ENCODE peak calls at places on chromosomes 11 and 22, in five cellular contexts. G is neural progenitor cell, K is kidney, P is body of pancreas, I is cardiac muscle cell. R is an unnamed sample.

GRCh38 chr11:15806217-15806616 is 550.1 kb downstream of the SOX6 start:
- DNase-seq in I (no peak), P (no peak), K (no peak), G (no peak), R (no peak)

GRCh38 chr11:87300640-87301381 is 263.1 kb downstream of the TMEM135 start:
- DNase-seq in I (no peak), P (no peak), G (no peak), K (no peak), R (no peak)

GRCh38 chr22:47802446-47802845 is 1040.0 kb downstream of the TBC1D22A start:
- DNase-seq in P (no peak), G (no peak), I (no peak), K (no peak), R (peak; percentile 2)

GRCh38 chr11:110176366-110177056 is 83.3 kb downstream of the ZC3H12C start:
- DNase-seq in G (no peak), K (no peak), I (peak; percentile 80), P (no peak), R (no peak)

GRCh38 chr22:43996170-43996980 is 27.7 kb upstream of the PARVB start:
- DNase-seq in P (peak; percentile 32), K (peak; percentile 86), G (no peak), I (no peak), R (peak; percentile 71)

GRCh38 chr11:2331404-2331803 is 29.6 kb downstream of the TSPAN32 start:
- DNase-seq in I (no peak), K (no peak), P (no peak), G (no peak), R (no peak)

GRCh38 chr11:39772525-39773137 is 1686.8 kb downstream of the LRRC4C start:
- DNase-seq in I (no peak), G (no peak), P (peak; percentile 37), K (no peak), R (no peak)

GRCh38 chr22:31899661-31900060 is 44.7 kb upstream of the YWHAH start:
- DNase-seq in P (no peak), I (no peak), G (no peak), K (peak; percentile 36), R (no peak)

GRCh38 chr11:83157755-83158473 is 983 bp downstream of the PCF11 start:
- DNase-seq in P (peak; percentile 69), G (peak; percentile 62), K (peak; percentile 79), I (peak; percentile 59), R (peak; percentile 75)

GRCh38 chr11:122897606-122898210 is 15.1 kb downstream of the JHY start:
- DNase-seq in G (no peak), I (peak; percentile 53), K (no peak), P (no peak), R (no peak)

GRCh38 chr11:88281317-88281712 is 56.2 kb downstream of the CTSC start:
- DNase-seq in K (no peak), G (peak; percentile 21), I (peak; percentile 26), P (no peak), R (no peak)

GRCh38 chr11:88098289-88098688 is 77.0 kb downstream of the RAB38 start:
- DNase-seq in I (peak; percentile 32), K (no peak), G (no peak), P (no peak), R (no peak)

GRCh38 chr11:112157274-112157766 is 6.6 kb downstream of the IL18 start:
- DNase-seq in G (no peak), I (peak; percentile 98), K (no peak), P (peak; percentile 44), R (peak; percentile 58)

GRCh38 chr22:38923463-38924196 is 33.8 kb upstream of the APOBEC3A start:
- DNase-seq in G (peak; percentile 29), P (peak; percentile 85), I (peak; percentile 87), K (peak; percentile 92), R (peak; percentile 90)

GRCh38 chr11:126182787-126183445 is 28.5 kb downstream of the RPUSD4 start:
- DNase-seq in K (no peak), G (no peak), I (no peak), P (no peak), R (no peak)
- H3K27ac ChIP-seq in K (no peak overlapping the region), G (no peak overlapping the region), I (no peak overlapping the region), P (no peak overlapping the region), R (no peak overlapping the region)

GRCh38 chr22:49534386-49534785 is 293.3 kb downstream of the BRD1 start:
- DNase-seq in G (peak; percentile 14), P (peak; percentile 1), I (no peak), K (peak; percentile 20), R (peak; percentile 68)

GRCh38 chr22:49533886-49534285 is 293.8 kb downstream of the BRD1 start:
- DNase-seq in K (peak; percentile 58), I (no peak), P (peak; percentile 4), G (no peak), R (no peak)

GRCh38 chr22:49532831-49533802 is 294.6 kb downstream of the BRD1 start:
- DNase-seq in P (peak; percentile 4), G (no peak), I (no peak), K (peak; percentile 45), R (no peak)

GRCh38 chr22:49530671-49531532 is 296.8 kb downstream of the BRD1 start:
- DNase-seq in K (peak; percentile 41), I (no peak), G (no peak), P (no peak), R (no peak)

GRCh38 chr22:49531533-49531895 is 296.2 kb downstream of the BRD1 start:
- DNase-seq in P (no peak), I (no peak), G (no peak), K (peak; percentile 29), R (no peak)
- H3K27ac ChIP-seq in P (no peak overlapping the region), I (no peak overlapping the region), G (no peak overlapping the region), K (no peak overlapping the region), R (peak overlapping the region; percentile 55)

DNA sequence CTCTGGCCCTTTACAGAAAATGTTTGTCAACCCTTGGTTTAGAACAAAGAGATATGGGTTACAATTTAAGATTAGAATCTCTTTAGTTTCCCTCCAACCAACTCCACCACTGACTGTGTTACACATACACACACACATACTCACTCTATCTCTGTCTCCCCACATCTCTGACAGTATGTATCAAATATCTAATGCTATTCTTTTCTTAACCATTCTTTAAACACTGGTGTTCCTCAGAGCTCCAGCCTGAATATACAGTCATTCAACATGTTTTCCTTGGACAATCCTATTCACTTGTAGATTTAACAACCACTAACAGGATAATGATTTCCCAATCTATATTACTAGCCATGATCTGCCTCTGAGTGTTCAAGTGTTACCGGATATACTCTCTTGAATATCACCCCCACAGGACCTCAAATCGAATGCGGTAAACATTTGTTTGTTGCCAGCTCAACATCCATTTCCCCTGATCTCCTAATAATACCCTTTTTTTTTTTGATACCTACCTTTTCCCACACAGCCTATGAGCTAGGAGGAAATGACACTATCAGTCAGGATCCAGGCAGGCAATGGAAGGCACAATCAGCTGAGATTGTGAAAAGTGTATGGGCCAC is 6.1 kb downstream of the MPZL3 start:
- DNase-seq in G (no peak), K (no peak), I (no peak), P (no peak), R (no peak)
- H3K27ac ChIP-seq in G (no peak overlapping the region), K (no peak overlapping the region), I (no peak overlapping the region), P (no peak overlapping the region), R (no peak overlapping the region)

GRCh38 chr22:42945736-42946135 is 69.2 kb downstream of the PACSIN2 start:
- DNase-seq in K (no peak), P (no peak), G (no peak), I (no peak), R (no peak)

GRCh38 chr22:42943981-42944380 is 71.0 kb downstream of the PACSIN2 start:
- DNase-seq in I (no peak), G (no peak), K (no peak), P (no peak), R (no peak)

GRCh38 chr22:42946551-42947198 is 68.3 kb downstream of the PACSIN2 start:
- DNase-seq in G (no peak), P (no peak), I (no peak), K (no peak), R (no peak)

GRCh38 chr22:42944409-42944808 is 70.5 kb downstream of the PACSIN2 start:
- DNase-seq in I (no peak), G (no peak), K (no peak), P (no peak), R (no peak)

GRCh38 chr22:42945027-42945426 is 69.9 kb downstream of the PACSIN2 start:
- DNase-seq in P (no peak), K (no peak), G (no peak), I (no peak), R (no peak)
- H3K27ac ChIP-seq in P (peak overlapping the region; percentile 77), K (no peak overlapping the region), G (no peak overlapping the region), I (no peak overlapping the region), R (peak overlapping the region; percentile 69)

DNA sequence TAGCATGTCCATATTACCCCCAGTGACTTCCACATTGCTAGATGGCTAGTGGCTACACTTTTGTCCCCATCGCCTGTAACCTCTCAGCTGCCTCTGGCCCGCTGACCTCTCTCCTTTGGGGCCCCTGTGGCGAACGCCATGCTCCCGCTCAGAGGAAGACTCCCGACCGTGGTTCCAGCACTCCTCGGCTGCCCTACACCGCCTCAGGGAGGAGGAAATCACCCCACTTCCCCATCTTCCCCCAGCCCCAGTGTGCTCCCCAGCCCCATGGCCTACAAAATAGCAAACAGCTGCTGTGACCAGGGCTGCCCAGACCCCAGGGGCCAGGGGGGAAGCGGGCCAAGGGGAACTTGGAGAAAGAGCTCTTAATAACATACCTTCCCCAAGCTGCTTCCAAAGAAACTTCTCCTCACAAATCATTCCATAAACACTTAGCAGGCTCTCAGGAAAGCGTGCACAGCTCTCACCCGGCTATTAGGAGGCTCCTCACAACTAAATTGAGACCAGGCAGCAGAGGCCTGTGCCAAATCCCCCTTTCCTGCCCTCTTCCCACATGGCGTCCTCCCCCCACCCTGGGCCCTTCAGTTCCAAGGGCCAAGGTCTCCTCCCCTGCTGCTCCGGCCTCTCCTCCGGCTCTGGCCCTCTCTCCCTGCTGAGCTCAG is 63.5 kb upstream of the WNT11 start:
- DNase-seq in K (no peak), P (no peak), I (no peak), G (no peak), R (no peak)
- H3K27ac ChIP-seq in K (no peak overlapping the region), P (no peak overlapping the region), I (no peak overlapping the region), G (no peak overlapping the region), R (no peak overlapping the region)

DNA sequence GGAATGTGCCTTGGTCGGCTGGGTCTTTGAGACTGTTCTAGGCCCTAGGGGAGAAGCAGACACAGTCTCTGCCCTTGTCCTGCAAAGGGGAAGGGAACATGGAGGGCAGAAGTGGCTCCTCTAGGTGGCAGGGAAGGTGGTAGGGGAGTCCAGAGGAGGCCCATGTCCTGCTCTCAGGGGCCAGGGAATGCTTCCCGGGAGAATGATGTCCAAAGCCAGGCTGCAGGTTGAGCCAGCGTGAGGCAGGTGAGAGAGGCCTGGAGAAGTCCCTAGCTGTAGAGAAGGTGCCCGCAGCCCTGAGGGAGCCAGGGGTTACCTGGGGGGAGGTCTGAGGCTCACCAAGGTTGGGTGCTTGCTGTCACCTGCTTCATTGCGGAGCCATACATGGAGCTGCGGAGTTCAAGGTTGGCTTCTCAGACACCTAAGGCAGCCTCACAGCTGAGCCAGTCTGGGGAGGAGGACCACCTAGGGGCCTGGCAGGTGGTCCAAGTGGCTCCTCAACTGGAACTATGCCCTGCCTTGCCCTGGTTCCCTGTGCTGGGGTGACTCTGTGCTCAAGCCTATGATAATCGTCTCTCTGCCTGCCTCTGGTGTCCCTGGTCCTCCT is 46.1 kb downstream of the SMIM38 start:
- DNase-seq in I (no peak), P (no peak), K (no peak), G (no peak), R (no peak)
- H3K27ac ChIP-seq in I (no peak overlapping the region), P (no peak overlapping the region), K (no peak overlapping the region), G (no peak overlapping the region), R (no peak overlapping the region)

GRCh38 chr11:11558352-11558751 is 63.5 kb downstream of the GALNT18 start:
- DNase-seq in I (no peak), K (no peak), G (no peak), P (no peak), R (no peak)
- H3K27ac ChIP-seq in I (no peak overlapping the region), K (no peak overlapping the region), G (no peak overlapping the region), P (peak overlapping the region; percentile 49), R (no peak overlapping the region)

R was measured in testis.